ENCODE peak calls at places on chromosomes 16 and 17, in five cellular contexts. One of them, this sample, is unnamed.
A peak's percentile ranks its signal among the peaks of the same experiment; 100 is the strongest.

GRCh38 chr16:73024571-73025105 is 23.3 kb downstream of the ZFHX3 start:
- DNase-seq in prostate gland: no peak
- DNase-seq in CD8-positive, alpha-beta memory T cell: no peak
- DNase-seq in fibroblast of lung: no peak
- DNase-seq in psoas muscle: no peak
- DNase-seq in this sample: no peak

GRCh38 chr17:55273579-55274370 is 9.0 kb downstream of the HLF start:
- DNase-seq in psoas muscle: peak; percentile 89
- DNase-seq in fibroblast of lung: no peak
- DNase-seq in prostate gland: peak; percentile 80
- DNase-seq in CD8-positive, alpha-beta memory T cell: no peak
- DNase-seq in this sample: peak; percentile 41

GRCh38 chr17:924711-925480 is 54.7 kb downstream of the NXN start:
- DNase-seq in prostate gland: peak; percentile 89
- DNase-seq in fibroblast of lung: no peak
- DNase-seq in psoas muscle: peak; percentile 12
- DNase-seq in CD8-positive, alpha-beta memory T cell: no peak
- DNase-seq in this sample: no peak

GRCh38 chr16:88669986-88670385 is 7.1 kb upstream of the MVD start:
- DNase-seq in prostate gland: no peak
- DNase-seq in fibroblast of lung: no peak
- DNase-seq in CD8-positive, alpha-beta memory T cell: no peak
- DNase-seq in psoas muscle: no peak
- DNase-seq in this sample: no peak

GRCh38 chr17:80599546-80600305 is 55.1 kb downstream of the RPTOR start:
- DNase-seq in fibroblast of lung: no peak
- DNase-seq in psoas muscle: no peak
- DNase-seq in CD8-positive, alpha-beta memory T cell: no peak
- DNase-seq in prostate gland: no peak
- DNase-seq in this sample: no peak

GRCh38 chr16:49278944-49279725 is 2.5 kb downstream of the CBLN1 start:
- DNase-seq in psoas muscle: no peak
- DNase-seq in CD8-positive, alpha-beta memory T cell: no peak
- DNase-seq in fibroblast of lung: no peak
- DNase-seq in prostate gland: no peak
- DNase-seq in this sample: no peak

GRCh38 chr16:67150833-67151396 is at the start of gene B3GNT9:
- DNase-seq in prostate gland: peak; percentile 72
- DNase-seq in fibroblast of lung: peak; percentile 77
- DNase-seq in psoas muscle: peak; percentile 78
- DNase-seq in CD8-positive, alpha-beta memory T cell: no peak
- DNase-seq in this sample: no peak

GRCh38 chr16:65125871-65126270 is 4.0 kb upstream of the CDH11 start:
- DNase-seq in fibroblast of lung: peak; percentile 41
- DNase-seq in CD8-positive, alpha-beta memory T cell: no peak
- DNase-seq in psoas muscle: no peak
- DNase-seq in prostate gland: no peak
- DNase-seq in this sample: no peak

GRCh38 chr17:10149573-10150399 is 48.6 kb downstream of the GAS7 start:
- DNase-seq in CD8-positive, alpha-beta memory T cell: no peak
- DNase-seq in psoas muscle: no peak
- DNase-seq in prostate gland: no peak
- DNase-seq in fibroblast of lung: peak; percentile 76
- DNase-seq in this sample: no peak

GRCh38 chr17:50807675-50808074 is 27.7 kb upstream of the WFIKKN2 start:
- DNase-seq in psoas muscle: no peak
- DNase-seq in CD8-positive, alpha-beta memory T cell: no peak
- DNase-seq in fibroblast of lung: no peak
- DNase-seq in prostate gland: no peak
- DNase-seq in this sample: no peak

GRCh38 chr17:31494259-31495048 is 103.0 kb downstream of the RAB11FIP4 start:
- DNase-seq in CD8-positive, alpha-beta memory T cell: peak; percentile 54
- DNase-seq in fibroblast of lung: no peak
- DNase-seq in psoas muscle: peak; percentile 21
- DNase-seq in prostate gland: no peak
- DNase-seq in this sample: no peak

GRCh38 chr17:4247981-4248388 is 15.8 kb downstream of the ANKFY1 start:
- DNase-seq in CD8-positive, alpha-beta memory T cell: no peak
- DNase-seq in fibroblast of lung: no peak
- DNase-seq in prostate gland: peak; percentile 52
- DNase-seq in psoas muscle: no peak
- DNase-seq in this sample: no peak

GRCh38 chr16:26550111-26550610 is 516.6 kb upstream of the C16orf82 start:
- DNase-seq in prostate gland: no peak
- DNase-seq in fibroblast of lung: no peak
- DNase-seq in CD8-positive, alpha-beta memory T cell: no peak
- DNase-seq in psoas muscle: no peak
- DNase-seq in this sample: no peak

GRCh38 chr16:74936902-74937560 is 47.9 kb downstream of the WDR59 start:
- DNase-seq in prostate gland: no peak
- DNase-seq in fibroblast of lung: peak; percentile 70
- DNase-seq in CD8-positive, alpha-beta memory T cell: no peak
- DNase-seq in psoas muscle: no peak
- DNase-seq in this sample: no peak

GRCh38 chr17:16304832-16305231 is 48.4 kb downstream of the CENPV start:
- DNase-seq in prostate gland: no peak
- DNase-seq in psoas muscle: no peak
- DNase-seq in CD8-positive, alpha-beta memory T cell: no peak
- DNase-seq in fibroblast of lung: peak; percentile 25
- DNase-seq in this sample: no peak

DNA sequence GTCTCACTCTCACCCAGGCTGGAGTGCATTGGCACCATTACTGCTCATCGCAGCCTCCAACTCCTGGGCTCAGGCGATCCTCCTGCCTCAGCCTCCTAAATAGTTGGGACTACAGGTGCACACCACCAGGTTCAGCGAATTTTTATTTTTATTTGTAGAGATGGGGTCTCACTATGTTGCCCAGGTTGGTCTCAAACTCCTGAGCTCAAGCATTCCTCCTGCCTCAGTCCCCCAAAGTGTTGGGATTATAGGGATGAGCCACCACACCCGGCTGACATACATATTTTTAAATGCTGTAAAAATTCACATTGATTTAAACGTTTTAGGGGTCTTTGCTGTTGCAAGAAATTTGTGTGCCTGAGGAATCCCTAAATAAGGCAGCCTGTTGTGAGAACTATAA is 24.8 kb upstream of the SEC14L1 start:
- DNase-seq in fibroblast of lung: no peak
- DNase-seq in prostate gland: no peak
- DNase-seq in CD8-positive, alpha-beta memory T cell: no peak
- DNase-seq in psoas muscle: no peak
- DNase-seq in this sample: no peak
- H3K27ac ChIP-seq in fibroblast of lung: no peak overlapping the region
- H3K27ac ChIP-seq in prostate gland: peak overlapping the region; percentile 50
- H3K27ac ChIP-seq in CD8-positive, alpha-beta memory T cell: no peak overlapping the region
- H3K27ac ChIP-seq in psoas muscle: peak overlapping the region; percentile 55
- H3K27ac ChIP-seq in this sample: peak overlapping the region; percentile 82

GRCh38 chr17:38745545-38745944 is 2.6 kb downstream of the PCGF2 start:
- DNase-seq in psoas muscle: peak; percentile 53
- DNase-seq in CD8-positive, alpha-beta memory T cell: no peak
- DNase-seq in prostate gland: no peak
- DNase-seq in fibroblast of lung: no peak
- DNase-seq in this sample: no peak
- H3K27ac ChIP-seq in psoas muscle: no peak overlapping the region
- H3K27ac ChIP-seq in CD8-positive, alpha-beta memory T cell: no peak overlapping the region
- H3K27ac ChIP-seq in prostate gland: no peak overlapping the region
- H3K27ac ChIP-seq in fibroblast of lung: no peak overlapping the region
- H3K27ac ChIP-seq in this sample: no peak overlapping the region

GRCh38 chr16:55933038-55933437 is 57.9 kb upstream of the CES5A start:
- DNase-seq in psoas muscle: no peak
- DNase-seq in CD8-positive, alpha-beta memory T cell: no peak
- DNase-seq in prostate gland: no peak
- DNase-seq in fibroblast of lung: no peak
- DNase-seq in this sample: no peak
- H3K27ac ChIP-seq in psoas muscle: no peak overlapping the region
- H3K27ac ChIP-seq in CD8-positive, alpha-beta memory T cell: no peak overlapping the region
- H3K27ac ChIP-seq in prostate gland: no peak overlapping the region
- H3K27ac ChIP-seq in fibroblast of lung: no peak overlapping the region
- H3K27ac ChIP-seq in this sample: no peak overlapping the region

GRCh38 chr17:63600569-63601438 is at the start of gene TACO1:
- DNase-seq in prostate gland: peak; percentile 55
- DNase-seq in CD8-positive, alpha-beta memory T cell: peak; percentile 48
- DNase-seq in fibroblast of lung: peak; percentile 82
- DNase-seq in psoas muscle: peak; percentile 90
- DNase-seq in this sample: peak; percentile 70

GRCh38 chr17:63598284-63598683 is 2.4 kb upstream of the TACO1 start:
- DNase-seq in psoas muscle: no peak
- DNase-seq in fibroblast of lung: peak; percentile 21
- DNase-seq in CD8-positive, alpha-beta memory T cell: no peak
- DNase-seq in prostate gland: no peak
- DNase-seq in this sample: no peak

GRCh38 chr17:63592797-63593196 is 7.9 kb upstream of the TACO1 start:
- DNase-seq in CD8-positive, alpha-beta memory T cell: no peak
- DNase-seq in psoas muscle: no peak
- DNase-seq in prostate gland: no peak
- DNase-seq in fibroblast of lung: no peak
- DNase-seq in this sample: no peak

GRCh38 chr17:63595132-63595531 is 5.6 kb upstream of the TACO1 start:
- DNase-seq in fibroblast of lung: no peak
- DNase-seq in psoas muscle: no peak
- DNase-seq in CD8-positive, alpha-beta memory T cell: no peak
- DNase-seq in prostate gland: no peak
- DNase-seq in this sample: no peak

DNA sequence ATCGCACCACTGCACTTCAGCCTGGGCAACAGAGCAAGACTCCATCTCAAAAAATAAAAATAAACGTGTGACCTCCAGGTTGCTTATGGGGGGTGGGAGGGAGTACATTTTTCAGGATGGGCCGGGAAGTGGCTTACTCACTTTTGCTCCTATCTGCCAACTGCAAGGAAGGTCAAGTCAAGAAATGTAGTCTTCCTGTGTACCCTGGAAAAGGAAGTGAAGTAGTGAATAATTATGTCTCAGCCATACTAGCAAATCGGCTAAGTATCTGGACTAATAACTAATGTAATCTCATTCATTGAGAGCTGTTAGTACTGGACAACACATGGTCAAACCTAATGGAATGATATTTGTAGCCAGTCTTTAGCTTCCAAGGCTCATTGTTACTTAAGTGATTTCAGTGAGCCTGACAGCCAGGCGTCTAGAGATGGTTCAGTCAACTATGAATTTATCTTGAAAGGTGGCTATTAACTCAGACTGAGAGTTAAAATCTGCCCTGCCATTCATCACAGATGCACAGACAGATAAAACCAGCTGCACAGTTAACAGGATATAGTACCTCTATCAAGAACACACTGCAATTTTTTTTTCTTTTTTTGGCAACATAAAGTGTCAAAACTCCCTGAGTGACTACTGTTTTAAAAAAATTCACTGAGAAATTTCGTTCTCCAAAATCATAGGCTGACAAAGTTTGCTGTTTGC is 3.7 kb upstream of the TACO1 start:
- DNase-seq in fibroblast of lung: no peak
- DNase-seq in prostate gland: no peak
- DNase-seq in psoas muscle: no peak
- DNase-seq in CD8-positive, alpha-beta memory T cell: no peak
- DNase-seq in this sample: no peak
- H3K27ac ChIP-seq in fibroblast of lung: no peak overlapping the region
- H3K27ac ChIP-seq in prostate gland: no peak overlapping the region
- H3K27ac ChIP-seq in psoas muscle: no peak overlapping the region
- H3K27ac ChIP-seq in CD8-positive, alpha-beta memory T cell: no peak overlapping the region
- H3K27ac ChIP-seq in this sample: no peak overlapping the region

GRCh38 chr16:84836234-84836647 is 16.5 kb downstream of the CRISPLD2 start:
- DNase-seq in CD8-positive, alpha-beta memory T cell: no peak
- DNase-seq in psoas muscle: peak; percentile 83
- DNase-seq in fibroblast of lung: peak; percentile 100
- DNase-seq in prostate gland: peak; percentile 61
- DNase-seq in this sample: no peak

GRCh38 chr16:84834403-84834772 is 14.6 kb downstream of the CRISPLD2 start:
- DNase-seq in psoas muscle: no peak
- DNase-seq in CD8-positive, alpha-beta memory T cell: no peak
- DNase-seq in fibroblast of lung: peak; percentile 62
- DNase-seq in prostate gland: no peak
- DNase-seq in this sample: no peak

GRCh38 chr16:84839054-84839453 is 19.3 kb downstream of the CRISPLD2 start:
- DNase-seq in psoas muscle: peak; percentile 41
- DNase-seq in fibroblast of lung: peak; percentile 80
- DNase-seq in CD8-positive, alpha-beta memory T cell: no peak
- DNase-seq in prostate gland: no peak
- DNase-seq in this sample: peak; percentile 26

GRCh38 chr16:84838383-84838948 is 18.7 kb downstream of the CRISPLD2 start:
- DNase-seq in CD8-positive, alpha-beta memory T cell: no peak
- DNase-seq in prostate gland: no peak
- DNase-seq in psoas muscle: peak; percentile 45
- DNase-seq in fibroblast of lung: peak; percentile 48
- DNase-seq in this sample: no peak

DNA sequence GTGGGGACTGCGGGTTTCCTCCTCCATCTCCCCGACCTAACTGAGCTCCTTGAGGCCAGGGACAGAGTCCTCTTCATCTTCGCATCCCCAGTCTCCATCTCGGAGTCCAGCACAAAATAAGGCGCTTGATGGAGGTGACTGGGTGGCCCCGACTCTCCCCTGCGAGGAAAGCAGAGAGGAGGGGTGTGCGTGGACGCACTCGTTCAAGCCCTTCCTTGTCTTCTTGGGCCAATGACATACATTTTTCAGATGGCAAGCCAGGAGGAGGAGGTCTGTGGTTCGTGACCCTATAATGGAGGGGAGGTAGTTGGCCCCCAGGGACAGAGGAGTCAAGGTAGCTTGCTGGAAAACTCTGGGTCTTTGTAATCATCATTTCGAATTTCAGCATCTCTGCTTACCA is 17.2 kb downstream of the CRISPLD2 start:
- DNase-seq in CD8-positive, alpha-beta memory T cell: no peak
- DNase-seq in prostate gland: no peak
- DNase-seq in fibroblast of lung: no peak
- DNase-seq in psoas muscle: peak; percentile 38
- DNase-seq in this sample: no peak
- H3K27ac ChIP-seq in CD8-positive, alpha-beta memory T cell: no peak overlapping the region
- H3K27ac ChIP-seq in prostate gland: peak overlapping the region; percentile 85
- H3K27ac ChIP-seq in fibroblast of lung: peak overlapping the region; percentile 86
- H3K27ac ChIP-seq in psoas muscle: peak overlapping the region; percentile 46
- H3K27ac ChIP-seq in this sample: peak overlapping the region; percentile 39

DNA sequence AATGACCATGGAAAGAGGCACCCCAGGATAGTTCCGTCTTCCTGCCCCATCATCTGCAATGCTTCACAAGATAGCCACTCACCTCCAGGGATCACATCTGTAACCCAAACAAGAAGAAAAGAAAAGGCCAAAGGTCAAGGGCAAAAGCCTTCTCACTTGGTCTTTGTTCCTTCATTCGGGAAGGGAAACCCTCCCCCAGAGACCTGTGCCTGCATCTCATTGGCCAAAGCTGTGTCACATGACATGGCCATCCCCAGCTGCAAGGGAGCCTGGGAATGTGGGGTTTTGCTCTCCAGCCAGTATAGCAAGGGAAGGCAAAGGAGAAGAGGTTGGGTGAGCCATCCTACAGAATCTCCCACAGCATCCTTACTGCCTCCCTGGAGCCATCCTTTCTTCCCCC is 47.9 kb downstream of the NOL11 start:
- DNase-seq in prostate gland: no peak
- DNase-seq in psoas muscle: no peak
- DNase-seq in CD8-positive, alpha-beta memory T cell: no peak
- DNase-seq in fibroblast of lung: no peak
- DNase-seq in this sample: no peak
- H3K27ac ChIP-seq in prostate gland: no peak overlapping the region
- H3K27ac ChIP-seq in psoas muscle: no peak overlapping the region
- H3K27ac ChIP-seq in CD8-positive, alpha-beta memory T cell: no peak overlapping the region
- H3K27ac ChIP-seq in fibroblast of lung: no peak overlapping the region
- H3K27ac ChIP-seq in this sample: no peak overlapping the region

GRCh38 chr17:82648761-82649474 is 674 bp upstream of the WDR45B start:
- DNase-seq in CD8-positive, alpha-beta memory T cell: no peak
- DNase-seq in prostate gland: peak; percentile 49
- DNase-seq in fibroblast of lung: no peak
- DNase-seq in psoas muscle: peak; percentile 87
- DNase-seq in this sample: no peak
- H3K27ac ChIP-seq in CD8-positive, alpha-beta memory T cell: no peak overlapping the region
- H3K27ac ChIP-seq in prostate gland: peak overlapping the region; percentile 79
- H3K27ac ChIP-seq in fibroblast of lung: no peak overlapping the region
- H3K27ac ChIP-seq in psoas muscle: peak overlapping the region; percentile 63
- H3K27ac ChIP-seq in this sample: peak overlapping the region; percentile 82

This sample was measured in caudate nucleus.